ENCODE peak calls at places on chromosome 5, in seven cellular contexts. S is mammary epithelial cell; P is AG10803; Y is A549; X is CD4-positive, alpha-beta memory T cell; M is fibroblast of lung; O is lower lobe of right lung. V is an unnamed sample.

GRCh38 chr5:37615184-37615583 is 224.7 kb downstream of the GDNF start:
- DNase-seq in P (peak), Y (no peak), S (no peak), X (no peak), M (peak), O (no peak), V (peak)

GRCh38 chr5:89572696-89573095 is 689.7 kb upstream of the MEF2C start:
- DNase-seq in S (no peak), Y (no peak), X (no peak), O (no peak), M (peak), P (peak), V (peak)

GRCh38 chr5:76813982-76814562 is 4.8 kb upstream of the F2RL1 start:
- DNase-seq in M (peak), O (no peak), S (peak), Y (peak), X (no peak), P (peak), V (peak)

GRCh38 chr5:178375348-178375747 is 142.7 kb upstream of the PHYKPL start:
- DNase-seq in M (no peak), Y (no peak), P (no peak), S (no peak), O (no peak), X (no peak), V (no peak)

GRCh38 chr5:65722575-65723424 is 795 bp downstream of the NLN start:
- DNase-seq in X (peak), Y (peak), M (peak), P (peak), O (no peak), S (peak), V (peak)

GRCh38 chr5:132657676-132658382 is at the start of gene IL13:
- DNase-seq in O (no peak), P (no peak), Y (no peak), X (no peak), S (no peak), M (no peak), V (no peak)

GRCh38 chr5:125042243-125042887 is 295.9 kb upstream of the ZNF608 start:
- DNase-seq in Y (no peak), X (no peak), M (no peak), O (no peak), P (peak), S (no peak), V (peak)

GRCh38 chr5:53111139-53111538 is 1.6 kb upstream of the MOCS2 start:
- DNase-seq in Y (no peak), P (no peak), M (no peak), S (no peak), O (no peak), X (no peak), V (no peak)

GRCh38 chr5:143968071-143968878 is 156.3 kb downstream of the HMHB1 start:
- DNase-seq in S (peak), Y (peak), X (peak), P (peak), O (no peak), M (peak), V (peak)

GRCh38 chr5:56511442-56511841 is 278.3 kb upstream of the ANKRD55 start:
- DNase-seq in Y (no peak), S (no peak), M (no peak), P (no peak), O (no peak), X (no peak), V (no peak)

GRCh38 chr5:148809781-148810524 is 16.5 kb upstream of the ADRB2 start:
- DNase-seq in S (no peak), Y (no peak), M (peak), X (no peak), P (no peak), O (no peak), V (no peak)

GRCh38 chr5:148810821-148811220 is 15.6 kb upstream of the ADRB2 start:
- DNase-seq in P (no peak), Y (no peak), S (no peak), X (no peak), M (no peak), O (no peak), V (no peak)

GRCh38 chr5:148807845-148808244 is 18.6 kb upstream of the ADRB2 start:
- DNase-seq in S (no peak), X (no peak), P (no peak), O (peak), Y (no peak), M (no peak), V (no peak)

GRCh38 chr5:148806520-148806931 is 19.9 kb upstream of the ADRB2 start:
- DNase-seq in X (no peak), P (no peak), O (no peak), M (no peak), S (no peak), Y (no peak), V (no peak)

DNA sequence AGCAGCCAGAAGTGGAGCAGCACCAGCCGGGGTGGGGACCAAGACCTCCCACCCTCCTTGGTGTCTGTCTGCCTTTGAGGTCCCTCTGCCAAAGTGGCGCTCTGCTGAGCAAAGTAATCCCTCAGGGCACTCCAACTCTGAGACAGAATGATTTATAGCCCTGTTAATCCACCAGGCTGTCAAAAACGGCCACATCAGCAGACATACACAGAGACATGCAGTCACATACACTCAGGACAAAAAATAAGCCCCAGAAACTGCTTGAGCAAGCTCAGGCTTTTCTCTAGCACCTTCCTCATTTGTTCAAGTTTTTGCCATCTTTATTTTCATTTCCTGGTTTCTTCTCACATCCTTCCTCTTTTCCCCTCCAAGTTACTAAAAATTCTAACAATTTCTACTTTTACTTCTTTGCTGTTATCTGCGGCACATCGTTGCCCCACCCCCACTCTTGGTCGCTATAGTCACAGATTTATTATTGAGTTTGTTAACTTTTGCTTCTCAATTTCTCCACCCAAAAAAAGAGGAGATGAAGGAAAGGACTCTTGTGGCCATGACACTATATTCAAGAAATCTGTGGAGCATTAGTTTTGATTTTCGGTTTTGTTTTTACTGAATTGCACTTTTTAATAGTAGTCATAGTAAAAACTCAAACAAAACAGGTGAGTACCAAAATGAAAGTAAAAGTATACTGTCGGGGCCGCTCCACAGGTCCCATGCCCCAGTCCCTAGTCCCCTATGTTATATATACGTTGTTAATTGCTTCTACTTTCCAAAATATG is 17.4 kb upstream of the ADRB2 start:
- DNase-seq in S (no peak), O (peak), Y (no peak), P (no peak), M (no peak), X (peak), V (no peak)
- H3K4me3 ChIP-seq in S (peak), O (peak), Y (peak), P (no peak), M (peak), X (peak), V (no peak)

GRCh38 chr5:107251151-107251550 is 419.6 kb downstream of the EFNA5 start:
- DNase-seq in P (no peak), Y (no peak), S (no peak), O (no peak), X (no peak), M (peak), V (no peak)
- H3K4me3 ChIP-seq in P (no peak), Y (no peak), S (no peak), O (no peak), X (no peak), M (no peak), V (no peak)

GRCh38 chr5:176899946-176900782 is 1.0 kb upstream of the HK3 start:
- DNase-seq in S (no peak), M (peak), Y (no peak), P (no peak), O (no peak), X (no peak), V (no peak)

GRCh38 chr5:176900783-176901204 is 1.6 kb upstream of the HK3 start:
- DNase-seq in X (no peak), M (no peak), S (no peak), P (no peak), Y (no peak), O (no peak), V (no peak)

GRCh38 chr5:176902102-176902814 is 3.1 kb upstream of the HK3 start:
- DNase-seq in X (no peak), O (no peak), Y (no peak), M (no peak), S (no peak), P (no peak), V (no peak)

GRCh38 chr5:176901260-176902101 is 2.3 kb upstream of the HK3 start:
- DNase-seq in Y (no peak), O (no peak), P (no peak), S (no peak), X (no peak), M (no peak), V (no peak)

DNA sequence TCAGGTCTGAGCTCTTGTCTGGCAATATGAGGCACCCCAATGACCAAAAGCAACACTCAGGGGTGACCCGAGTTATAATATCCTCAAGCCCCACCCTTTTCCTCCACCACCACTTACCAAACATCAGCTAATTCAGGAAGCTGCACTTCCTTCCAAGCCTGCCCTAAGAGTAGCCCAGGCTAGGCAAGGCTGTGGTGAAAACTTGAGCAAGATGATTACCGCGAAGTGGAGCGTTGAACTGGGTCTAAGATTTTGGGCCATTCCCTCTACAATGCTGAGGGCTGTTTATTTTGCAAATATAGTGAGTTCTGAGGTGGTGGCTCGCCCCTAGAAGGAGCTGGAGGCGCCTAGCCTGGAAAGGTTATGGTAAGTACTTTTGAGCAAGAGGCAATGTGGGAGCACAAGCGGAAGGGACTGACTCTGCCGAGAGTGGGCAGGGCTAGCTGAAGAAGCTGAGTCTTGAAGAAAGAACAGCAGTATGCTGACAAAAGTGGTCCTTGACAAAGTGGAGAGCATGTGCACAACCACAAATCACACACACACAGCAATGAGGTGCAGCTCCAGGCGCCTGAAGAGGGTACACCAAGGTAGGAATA is at the start of gene HK3:
- DNase-seq in Y (no peak), S (no peak), P (no peak), X (no peak), M (no peak), O (no peak), V (no peak)
- H3K4me3 ChIP-seq in Y (no peak), S (no peak), P (no peak), X (no peak), M (no peak), O (peak), V (no peak)

GRCh38 chr5:158995694-158996173 is 104.0 kb downstream of the EBF1 start:
- DNase-seq in Y (no peak), S (no peak), O (no peak), P (no peak), X (no peak), M (no peak), V (peak)
- H3K4me3 ChIP-seq in Y (no peak), S (no peak), O (no peak), P (no peak), X (no peak), M (no peak), V (no peak)

GRCh38 chr5:140112685-140113179 is 1.2 kb upstream of the PURA start:
- DNase-seq in X (no peak), O (no peak), P (peak), Y (no peak), M (no peak), S (no peak), V (no peak)

GRCh38 chr5:140111043-140111858 is 2.7 kb upstream of the PURA start:
- DNase-seq in X (no peak), S (no peak), O (no peak), M (no peak), P (no peak), Y (no peak), V (no peak)

GRCh38 chr5:140113699-140114263 is at the start of gene PURA:
- DNase-seq in M (peak), O (peak), X (peak), Y (peak), P (peak), S (peak), V (peak)

GRCh38 chr5:140113180-140113698 is 670 bp upstream of the PURA start:
- DNase-seq in X (peak), M (no peak), Y (no peak), P (no peak), O (peak), S (no peak), V (no peak)

DNA sequence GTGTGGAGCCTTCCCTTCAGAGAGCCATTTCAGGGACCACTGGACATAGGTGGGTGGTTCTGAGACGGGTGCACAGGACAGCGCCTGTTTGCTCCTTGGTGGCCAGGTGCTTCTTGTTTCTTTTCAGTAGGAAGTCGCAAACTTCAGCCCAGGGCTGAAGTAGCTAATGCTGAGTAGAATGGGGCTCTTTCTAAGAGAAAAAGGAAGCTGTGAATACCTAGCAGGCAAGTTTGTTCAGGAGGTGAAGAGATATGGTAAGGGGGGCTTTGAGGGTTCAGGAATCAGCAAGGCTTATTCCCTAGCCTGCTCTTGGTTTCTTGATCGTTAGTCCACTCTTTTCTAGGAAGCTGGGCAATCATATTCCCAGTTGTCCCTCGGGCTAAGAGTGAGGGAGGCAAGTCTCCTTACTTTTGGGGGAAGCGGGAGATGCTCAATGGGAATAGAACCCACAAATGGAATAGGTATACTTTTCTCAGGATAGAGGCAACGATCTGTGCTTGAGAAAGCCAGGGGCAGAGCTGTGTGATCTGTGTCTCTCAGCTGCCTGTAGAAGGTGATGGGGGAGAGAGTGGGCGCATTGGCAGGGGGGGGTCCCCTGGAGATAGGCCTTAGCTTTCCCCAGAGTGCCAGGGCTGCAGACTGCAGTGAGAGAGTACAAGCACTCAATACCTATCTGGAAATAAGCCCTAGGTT is 1.9 kb upstream of the PURA start:
- DNase-seq in P (no peak), S (no peak), Y (no peak), O (no peak), X (no peak), M (no peak), V (no peak)
- H3K4me3 ChIP-seq in P (peak), S (no peak), Y (no peak), O (no peak), X (no peak), M (no peak), V (no peak)

GRCh38 chr5:139968547-139969261 is 74.4 kb downstream of the NRG2 start:
- DNase-seq in Y (peak), X (peak), P (peak), S (peak), M (peak), O (peak), V (peak)
- H3K4me3 ChIP-seq in Y (no peak), X (no peak), P (no peak), S (no peak), M (no peak), O (no peak), V (no peak)

DNA sequence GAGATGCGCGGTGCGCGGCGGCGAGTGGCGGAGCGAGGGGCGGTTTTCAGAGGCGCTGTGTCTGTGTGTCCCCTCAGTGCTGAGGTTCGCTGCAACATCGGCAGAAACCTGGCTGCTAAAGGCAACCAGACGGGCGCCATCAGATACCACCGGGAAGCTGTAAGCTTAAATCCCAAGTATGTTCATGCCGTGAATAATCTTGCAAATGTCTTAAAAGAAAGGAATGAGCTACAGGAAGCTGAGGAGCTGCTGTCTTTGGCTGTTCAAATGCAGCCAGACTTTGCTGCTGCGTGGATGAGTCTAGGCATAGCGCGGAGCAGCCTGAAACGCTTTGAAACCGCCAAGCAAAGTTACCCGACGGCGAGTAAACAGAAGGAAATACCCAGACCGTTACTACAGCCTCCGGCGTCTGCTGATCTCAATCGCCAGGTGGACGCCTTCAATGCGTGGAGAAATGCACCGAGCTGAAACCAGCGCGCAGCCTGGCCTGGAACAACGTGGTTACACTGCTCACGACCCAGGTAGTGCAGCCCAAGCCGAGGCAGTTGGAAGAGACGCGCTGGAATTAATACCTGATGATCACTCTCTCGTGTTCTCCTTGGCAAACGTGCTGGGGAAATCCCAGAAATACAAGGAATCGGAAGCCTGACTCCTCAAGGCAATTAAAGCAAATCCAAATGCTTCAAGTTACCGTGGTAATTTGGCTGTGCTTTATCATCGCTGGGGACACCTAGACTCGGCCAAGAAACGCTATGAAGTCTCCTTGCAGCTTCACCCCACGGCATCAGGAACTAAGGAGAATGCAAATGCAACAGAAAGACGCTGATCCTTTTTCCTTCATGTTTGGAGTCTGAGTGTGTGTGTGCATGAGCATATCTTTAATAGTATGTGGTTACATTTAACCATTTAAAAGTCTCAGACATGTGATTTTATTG is 15.9 kb downstream of the OR2V1 start:
- DNase-seq in S (peak), X (no peak), Y (peak), P (peak), M (peak), O (no peak), V (peak)
- H3K4me3 ChIP-seq in S (peak), X (no peak), Y (peak), P (peak), M (peak), O (no peak), V (peak)

GRCh38 chr5:7422719-7423118 is 26.8 kb downstream of the ADCY2 start:
- DNase-seq in S (no peak), M (no peak), P (no peak), X (no peak), Y (no peak), O (no peak), V (no peak)

GRCh38 chr5:7419367-7419766 is 23.4 kb downstream of the ADCY2 start:
- DNase-seq in S (no peak), P (no peak), O (no peak), X (no peak), Y (no peak), M (no peak), V (no peak)

GRCh38 chr5:7422262-7422661 is 26.3 kb downstream of the ADCY2 start:
- DNase-seq in O (no peak), M (no peak), X (no peak), P (no peak), S (no peak), Y (no peak), V (no peak)

GRCh38 chr5:7419846-7420245 is 23.9 kb downstream of the ADCY2 start:
- DNase-seq in Y (no peak), S (no peak), P (no peak), X (no peak), M (no peak), O (no peak), V (no peak)

GRCh38 chr5:7420506-7421280 is 24.8 kb downstream of the ADCY2 start:
- DNase-seq in X (no peak), M (no peak), P (no peak), Y (no peak), O (no peak), S (no peak), V (no peak)
- H3K4me3 ChIP-seq in X (no peak), M (no peak), P (no peak), Y (no peak), O (no peak), S (no peak), V (no peak)

GRCh38 chr5:151449288-151449687 is 1.9 kb downstream of the SLC36A1 start:
- DNase-seq in O (no peak), X (no peak), S (no peak), P (no peak), M (no peak), Y (no peak), V (no peak)
- H3K4me3 ChIP-seq in O (peak), X (no peak), S (peak), P (peak), M (peak), Y (no peak), V (no peak)